ENCODE peak calls at places on chromosomes 4 and X, in nine cellular contexts. One of them, this sample, is unnamed.
A peak's percentile ranks its signal among the peaks of the same experiment; 100 is the strongest.

GRCh38 chr4:118888666-118889312 is at the start of gene SYNPO2:
- DNase-seq in suprapubic skin: peak; percentile 85
- DNase-seq in fibroblast of the aortic adventitia: peak; percentile 90
- DNase-seq in endodermal cell: peak; percentile 93
- DNase-seq in Caco-2: peak; percentile 69
- DNase-seq in A549: peak; percentile 16
- DNase-seq in fibroblast of lung: peak; percentile 84
- DNase-seq in HepG2: no peak
- DNase-seq in mammary epithelial cell: peak; percentile 78
- DNase-seq in this sample: no peak

GRCh38 chr4:184534511-184535391 is 60.4 kb upstream of the IRF2 start:
- DNase-seq in suprapubic skin: no peak
- DNase-seq in fibroblast of the aortic adventitia: peak; percentile 84
- DNase-seq in endodermal cell: no peak
- DNase-seq in Caco-2: no peak
- DNase-seq in A549: no peak
- DNase-seq in fibroblast of lung: peak; percentile 70
- DNase-seq in HepG2: peak; percentile 43
- DNase-seq in mammary epithelial cell: peak; percentile 70
- DNase-seq in this sample: peak; percentile 4

GRCh38 chr4:96742332-96743014 is 902.6 kb downstream of the PDHA2 start:
- DNase-seq in suprapubic skin: no peak
- DNase-seq in fibroblast of the aortic adventitia: no peak
- DNase-seq in endodermal cell: no peak
- DNase-seq in Caco-2: no peak
- DNase-seq in A549: no peak
- DNase-seq in fibroblast of lung: no peak
- DNase-seq in HepG2: no peak
- DNase-seq in mammary epithelial cell: no peak
- DNase-seq in this sample: no peak

GRCh38 chrX:43750248-43750676 is 94.2 kb downstream of the MAOA start:
- DNase-seq in suprapubic skin: peak; percentile 75
- DNase-seq in fibroblast of the aortic adventitia: peak; percentile 59
- DNase-seq in endodermal cell: peak; percentile 80
- DNase-seq in Caco-2: peak; percentile 45
- DNase-seq in A549: peak; percentile 41
- DNase-seq in fibroblast of lung: peak; percentile 69
- DNase-seq in HepG2: peak; percentile 57
- DNase-seq in mammary epithelial cell: peak; percentile 51
- DNase-seq in this sample: no peak

GRCh38 chrX:155632424-155633100 is 19.8 kb upstream of the TMLHE start:
- DNase-seq in suprapubic skin: no peak
- DNase-seq in fibroblast of the aortic adventitia: peak; percentile 4
- DNase-seq in endodermal cell: no peak
- DNase-seq in Caco-2: no peak
- DNase-seq in A549: no peak
- DNase-seq in fibroblast of lung: peak; percentile 30
- DNase-seq in HepG2: no peak
- DNase-seq in mammary epithelial cell: no peak
- DNase-seq in this sample: no peak

GRCh38 chrX:74434336-74434735 is 13.0 kb downstream of the SLC16A2 start:
- DNase-seq in suprapubic skin: no peak
- DNase-seq in fibroblast of the aortic adventitia: no peak
- DNase-seq in endodermal cell: no peak
- DNase-seq in Caco-2: no peak
- DNase-seq in A549: no peak
- DNase-seq in fibroblast of lung: no peak
- DNase-seq in HepG2: no peak
- DNase-seq in mammary epithelial cell: no peak
- DNase-seq in this sample: no peak

GRCh38 chr4:14917305-14917647 is 85.0 kb upstream of the CPEB2 start:
- DNase-seq in suprapubic skin: no peak
- DNase-seq in fibroblast of the aortic adventitia: no peak
- DNase-seq in endodermal cell: no peak
- DNase-seq in Caco-2: no peak
- DNase-seq in A549: no peak
- DNase-seq in fibroblast of lung: no peak
- DNase-seq in HepG2: no peak
- DNase-seq in mammary epithelial cell: no peak
- DNase-seq in this sample: no peak

GRCh38 chrX:48966796-48967579 is 4.7 kb downstream of the KCND1 start:
- DNase-seq in suprapubic skin: no peak
- DNase-seq in fibroblast of the aortic adventitia: peak; percentile 28
- DNase-seq in endodermal cell: no peak
- DNase-seq in Caco-2: no peak
- DNase-seq in A549: no peak
- DNase-seq in fibroblast of lung: peak; percentile 31
- DNase-seq in HepG2: no peak
- DNase-seq in mammary epithelial cell: no peak
- DNase-seq in this sample: no peak

GRCh38 chrX:108437789-108438623 is at the start of gene COL4A6:
- DNase-seq in suprapubic skin: no peak
- DNase-seq in fibroblast of the aortic adventitia: peak; percentile 10
- DNase-seq in endodermal cell: peak; percentile 90
- DNase-seq in Caco-2: peak; percentile 58
- DNase-seq in A549: peak; percentile 48
- DNase-seq in fibroblast of lung: no peak
- DNase-seq in HepG2: peak; percentile 23
- DNase-seq in mammary epithelial cell: peak; percentile 59
- DNase-seq in this sample: no peak

GRCh38 chr4:26459054-26459755 is 31.1 kb downstream of the CCKAR start:
- DNase-seq in suprapubic skin: no peak
- DNase-seq in fibroblast of the aortic adventitia: peak; percentile 83
- DNase-seq in endodermal cell: no peak
- DNase-seq in Caco-2: no peak
- DNase-seq in A549: peak; percentile 31
- DNase-seq in fibroblast of lung: peak; percentile 86
- DNase-seq in HepG2: peak; percentile 58
- DNase-seq in mammary epithelial cell: peak; percentile 44
- DNase-seq in this sample: peak; percentile 40

GRCh38 chrX:134933248-134933647 is 57.5 kb upstream of the SMIM10 start:
- DNase-seq in suprapubic skin: no peak
- DNase-seq in fibroblast of the aortic adventitia: peak; percentile 23
- DNase-seq in endodermal cell: no peak
- DNase-seq in Caco-2: no peak
- DNase-seq in A549: no peak
- DNase-seq in fibroblast of lung: no peak
- DNase-seq in HepG2: no peak
- DNase-seq in mammary epithelial cell: no peak
- DNase-seq in this sample: no peak

GRCh38 chr4:1488831-1489638 is 82.8 kb upstream of the NKX1-1 start:
- DNase-seq in suprapubic skin: peak; percentile 69
- DNase-seq in fibroblast of the aortic adventitia: no peak
- DNase-seq in endodermal cell: peak; percentile 30
- DNase-seq in Caco-2: peak; percentile 22
- DNase-seq in A549: no peak
- DNase-seq in fibroblast of lung: no peak
- DNase-seq in HepG2: no peak
- DNase-seq in mammary epithelial cell: no peak
- DNase-seq in this sample: no peak

GRCh38 chr4:26462874-26463273 is 27.4 kb downstream of the CCKAR start:
- DNase-seq in suprapubic skin: no peak
- DNase-seq in fibroblast of the aortic adventitia: peak; percentile 47
- DNase-seq in endodermal cell: no peak
- DNase-seq in Caco-2: no peak
- DNase-seq in A549: no peak
- DNase-seq in fibroblast of lung: peak; percentile 71
- DNase-seq in HepG2: no peak
- DNase-seq in mammary epithelial cell: no peak
- DNase-seq in this sample: no peak

GRCh38 chrX:10175317-10175871 is 18.6 kb downstream of the CLCN4 start:
- DNase-seq in suprapubic skin: no peak
- DNase-seq in fibroblast of the aortic adventitia: peak; percentile 62
- DNase-seq in endodermal cell: no peak
- DNase-seq in Caco-2: no peak
- DNase-seq in A549: no peak
- DNase-seq in fibroblast of lung: peak; percentile 69
- DNase-seq in HepG2: no peak
- DNase-seq in mammary epithelial cell: no peak
- DNase-seq in this sample: no peak

GRCh38 chrX:39162322-39162721 is 361.1 kb downstream of the MID1IP1 start:
- DNase-seq in suprapubic skin: no peak
- DNase-seq in fibroblast of the aortic adventitia: no peak
- DNase-seq in endodermal cell: peak; percentile 59
- DNase-seq in Caco-2: no peak
- DNase-seq in A549: no peak
- DNase-seq in fibroblast of lung: no peak
- DNase-seq in HepG2: no peak
- DNase-seq in mammary epithelial cell: no peak
- DNase-seq in this sample: no peak

GRCh38 chr4:155085843-155086530 is 122.4 kb upstream of the NPY2R start:
- DNase-seq in suprapubic skin: no peak
- DNase-seq in fibroblast of the aortic adventitia: peak; percentile 77
- DNase-seq in endodermal cell: no peak
- DNase-seq in Caco-2: no peak
- DNase-seq in A549: no peak
- DNase-seq in fibroblast of lung: peak; percentile 49
- DNase-seq in HepG2: no peak
- DNase-seq in mammary epithelial cell: peak; percentile 33
- DNase-seq in this sample: no peak

GRCh38 chr4:169404959-169405358 is 134.2 kb upstream of the SH3RF1 start:
- DNase-seq in suprapubic skin: no peak
- DNase-seq in fibroblast of the aortic adventitia: peak; percentile 87
- DNase-seq in endodermal cell: peak; percentile 46
- DNase-seq in Caco-2: no peak
- DNase-seq in A549: no peak
- DNase-seq in fibroblast of lung: no peak
- DNase-seq in HepG2: no peak
- DNase-seq in mammary epithelial cell: peak; percentile 75
- DNase-seq in this sample: no peak

GRCh38 chr4:144646523-144647094 is 653 bp downstream of the HHIP start:
- DNase-seq in suprapubic skin: no peak
- DNase-seq in fibroblast of the aortic adventitia: peak; percentile 35
- DNase-seq in endodermal cell: peak; percentile 68
- DNase-seq in Caco-2: no peak
- DNase-seq in A549: peak; percentile 36
- DNase-seq in fibroblast of lung: no peak
- DNase-seq in HepG2: no peak
- DNase-seq in mammary epithelial cell: peak; percentile 30
- DNase-seq in this sample: no peak
- TF ChIP-seq CTCF in suprapubic skin: no peak
- TF ChIP-seq CTCF in fibroblast of the aortic adventitia: peak; percentile 40
- TF ChIP-seq CTCF in endodermal cell: no peak
- TF ChIP-seq CTCF in Caco-2: peak; percentile 26
- TF ChIP-seq CTCF in A549: no peak
- TF ChIP-seq CTCF in fibroblast of lung: peak; percentile 37
- TF ChIP-seq CTCF in HepG2: no peak
- TF ChIP-seq CTCF in mammary epithelial cell: no peak
- TF ChIP-seq CTCF in this sample: peak; percentile 32

DNA sequence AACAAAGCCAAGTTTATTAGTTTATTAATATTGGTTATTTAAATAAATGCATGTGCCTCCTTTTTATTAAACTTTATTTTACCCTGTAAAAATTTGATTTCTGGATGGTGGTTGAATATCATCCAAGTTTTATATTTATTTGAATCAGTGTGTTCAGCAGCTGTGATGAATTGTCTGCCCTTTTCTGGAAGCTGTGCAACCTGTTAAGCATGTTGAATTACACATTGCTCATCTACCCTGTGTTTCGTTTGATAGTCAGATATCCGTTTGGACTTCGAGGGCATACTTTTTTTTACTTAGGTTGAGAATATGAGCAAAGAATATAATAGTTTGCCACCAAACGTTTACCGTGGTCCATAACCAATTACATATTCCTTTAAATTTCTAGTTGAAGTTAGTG is 95.8 kb upstream of the TENM3 start:
- DNase-seq in suprapubic skin: no peak
- DNase-seq in fibroblast of the aortic adventitia: no peak
- DNase-seq in endodermal cell: no peak
- DNase-seq in Caco-2: no peak
- DNase-seq in A549: no peak
- DNase-seq in fibroblast of lung: no peak
- DNase-seq in HepG2: no peak
- DNase-seq in mammary epithelial cell: peak; percentile 50
- DNase-seq in this sample: no peak
- H3K4me3 ChIP-seq in suprapubic skin: no peak overlapping the region
- H3K4me3 ChIP-seq in fibroblast of the aortic adventitia: no peak overlapping the region
- H3K4me3 ChIP-seq in endodermal cell: peak overlapping the region; percentile 16
- H3K4me3 ChIP-seq in Caco-2: no peak overlapping the region
- H3K4me3 ChIP-seq in A549: no peak overlapping the region
- H3K4me3 ChIP-seq in fibroblast of lung: no peak overlapping the region
- H3K4me3 ChIP-seq in HepG2: no peak overlapping the region
- H3K4me3 ChIP-seq in mammary epithelial cell: no peak overlapping the region
- H3K4me3 ChIP-seq in this sample: no peak overlapping the region

DNA sequence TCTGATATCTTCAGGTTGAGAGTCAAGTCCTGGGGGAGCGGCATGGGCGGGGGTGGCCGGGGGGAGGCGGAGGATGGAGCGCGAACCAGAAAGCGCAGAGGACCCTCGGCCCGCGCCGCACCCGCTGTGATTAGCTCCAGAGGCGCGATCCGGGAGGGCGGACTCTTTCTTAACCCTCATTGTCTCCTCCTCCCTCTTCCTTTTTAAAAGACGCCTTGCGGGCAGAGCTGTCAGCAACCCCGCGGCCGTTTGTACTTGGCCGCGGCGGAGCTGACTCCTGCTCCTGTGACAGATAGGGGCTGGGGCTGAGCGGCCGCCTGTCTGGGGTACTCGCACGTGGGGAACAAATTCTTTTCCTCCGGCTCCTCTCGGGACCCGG is at the start of gene SHISA3:
- DNase-seq in suprapubic skin: no peak
- DNase-seq in fibroblast of the aortic adventitia: no peak
- DNase-seq in endodermal cell: peak; percentile 86
- DNase-seq in Caco-2: no peak
- DNase-seq in A549: peak; percentile 4
- DNase-seq in fibroblast of lung: peak; percentile 32
- DNase-seq in HepG2: no peak
- DNase-seq in mammary epithelial cell: no peak
- DNase-seq in this sample: no peak
- TF ChIP-seq CTCF in suprapubic skin: no peak
- TF ChIP-seq CTCF in fibroblast of the aortic adventitia: no peak
- TF ChIP-seq CTCF in endodermal cell: no peak
- TF ChIP-seq CTCF in Caco-2: no peak
- TF ChIP-seq CTCF in A549: no peak
- TF ChIP-seq CTCF in fibroblast of lung: no peak
- TF ChIP-seq CTCF in HepG2: no peak
- TF ChIP-seq CTCF in mammary epithelial cell: no peak
- TF ChIP-seq CTCF in this sample: no peak

GRCh38 chrX:153495362-153495751 is 577 bp downstream of the BGN start:
- DNase-seq in suprapubic skin: no peak
- DNase-seq in fibroblast of the aortic adventitia: peak; percentile 66
- DNase-seq in endodermal cell: no peak
- DNase-seq in Caco-2: no peak
- DNase-seq in A549: no peak
- DNase-seq in fibroblast of lung: peak; percentile 39
- DNase-seq in HepG2: no peak
- DNase-seq in mammary epithelial cell: no peak
- DNase-seq in this sample: no peak
- H3K4me3 ChIP-seq in suprapubic skin: peak overlapping the region; percentile 36
- H3K4me3 ChIP-seq in fibroblast of the aortic adventitia: peak overlapping the region; percentile 82
- H3K4me3 ChIP-seq in endodermal cell: no peak overlapping the region
- H3K4me3 ChIP-seq in Caco-2: no peak overlapping the region
- H3K4me3 ChIP-seq in A549: no peak overlapping the region
- H3K4me3 ChIP-seq in fibroblast of lung: peak overlapping the region; percentile 61
- H3K4me3 ChIP-seq in HepG2: peak overlapping the region; percentile 20
- H3K4me3 ChIP-seq in mammary epithelial cell: peak overlapping the region; percentile 33
- H3K4me3 ChIP-seq in this sample: no peak overlapping the region